ENCODE peak calls at places on chromosomes 4 and X, in six cellular contexts. Y is left ventricle myocardium inferior; D is tibial artery; K is activated CD8-positive, alpha-beta T cell treated with anti-CD3 and anti-CD28 coated beads for 36 hours; V is nephron progenitor cell; W is Peyer's patch. C is an unnamed sample.

GRCh38 chr4:165343353-165344191 is 16.1 kb downstream of the MSMO1 start:
- DNase-seq in Y (no peak), D (no peak), K (peak), V (no peak), W (no peak), C (no peak)

GRCh38 chr4:174611792-174612191 is 89.5 kb upstream of the HPGD start:
- DNase-seq in Y (no peak), D (no peak), K (no peak), V (no peak), W (no peak), C (no peak)

GRCh38 chr4:137545461-137545861 is 13.2 kb upstream of the PCDH18 start:
- DNase-seq in Y (no peak), D (peak), K (no peak), V (no peak), W (no peak), C (no peak)

GRCh38 chr4:39045791-39046221 is 13.6 kb upstream of the TMEM156 start:
- DNase-seq in Y (no peak), D (no peak), K (peak), V (no peak), W (no peak), C (no peak)

GRCh38 chr4:133812236-133812635 is 389.4 kb downstream of the PABPC4L start:
- DNase-seq in Y (no peak), D (peak), K (no peak), V (no peak), W (no peak), C (no peak)

GRCh38 chrX:17848545-17849265 is 12.4 kb downstream of the RAI2 start:
- DNase-seq in Y (no peak), D (no peak), K (peak), V (no peak), W (no peak), C (no peak)

GRCh38 chr4:145061325-145061920 is 36.6 kb downstream of the ANAPC10 start:
- DNase-seq in Y (no peak), D (no peak), K (no peak), V (no peak), W (no peak), C (peak)

GRCh38 chr4:55989716-55990115 is 41.0 kb downstream of the CEP135 start:
- DNase-seq in Y (no peak), D (no peak), K (no peak), V (no peak), W (no peak), C (no peak)

GRCh38 chr4:154973636-154974035 is 192.6 kb downstream of the RBM46 start:
- DNase-seq in Y (no peak), D (no peak), K (no peak), V (no peak), W (no peak), C (no peak)

GRCh38 chr4:177975315-177975714 is 533.1 kb upstream of the AGA start:
- DNase-seq in Y (no peak), D (no peak), K (no peak), V (no peak), W (no peak), C (no peak)

GRCh38 chr4:118997601-118998000 is 108.9 kb downstream of the SYNPO2 start:
- DNase-seq in Y (no peak), D (no peak), K (no peak), V (no peak), W (no peak), C (no peak)

GRCh38 chr4:114599231-114600065 is 841 bp downstream of the UGT8 start:
- DNase-seq in Y (no peak), D (no peak), K (peak), V (peak), W (peak), C (peak)

GRCh38 chr4:79588679-79589078 is 180.7 kb upstream of the GK2 start:
- DNase-seq in Y (no peak), D (no peak), K (no peak), V (no peak), W (no peak), C (no peak)

GRCh38 chr4:77308843-77309242 is 151.8 kb downstream of the CCNG2 start:
- DNase-seq in Y (no peak), D (no peak), K (no peak), V (no peak), W (no peak), C (peak)

GRCh38 chr4:28006021-28006420 is 1145.4 kb downstream of the STIM2 start:
- DNase-seq in Y (no peak), D (no peak), K (no peak), V (no peak), W (no peak), C (no peak)

GRCh38 chr4:28007693-28008092 is 1147.1 kb downstream of the STIM2 start:
- DNase-seq in Y (no peak), D (no peak), K (no peak), V (no peak), W (no peak), C (no peak)

GRCh38 chr4:28001698-28002097 is 1141.1 kb downstream of the STIM2 start:
- DNase-seq in Y (no peak), D (no peak), K (no peak), V (no peak), W (no peak), C (no peak)
- TF ChIP-seq CTCF in Y (no peak), D (no peak), K (no peak), V (no peak), W (no peak), C (no peak)

GRCh38 chrX:2609431-2610238 is 81.5 kb upstream of the CD99 start:
- DNase-seq in Y (no peak), D (no peak), K (no peak), V (no peak), W (no peak), C (no peak)
- TF ChIP-seq CTCF in Y (peak), D (no peak), K (no peak), V (no peak), W (no peak), C (peak)

DNA sequence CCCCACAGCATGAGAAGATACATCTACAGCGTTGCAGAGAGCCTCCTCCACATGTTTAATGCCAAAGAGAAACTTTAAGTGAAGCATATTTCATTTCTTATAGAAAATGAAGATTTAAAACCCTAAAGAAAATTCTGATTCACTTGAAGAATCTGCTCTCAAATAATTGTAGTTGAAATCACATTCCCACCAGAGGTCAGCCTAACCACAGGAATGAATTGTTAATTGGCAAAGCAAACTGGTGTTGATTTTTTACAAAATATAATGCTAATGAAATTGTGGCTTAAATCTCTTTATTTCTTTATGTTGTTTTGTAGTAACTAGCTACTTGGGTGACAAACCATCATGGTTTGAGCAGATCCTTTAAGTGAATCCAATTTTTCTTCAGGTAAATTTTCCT is 31.1 kb upstream of the WDR17 start:
- DNase-seq in Y (no peak), D (no peak), K (no peak), V (peak), W (no peak), C (no peak)
- TF ChIP-seq CTCF in Y (peak), D (peak), K (no peak), V (peak), W (peak), C (peak)

GRCh38 chr4:98746936-98747658 is 88.7 kb upstream of the TSPAN5 start:
- DNase-seq in Y (no peak), D (no peak), K (no peak), V (no peak), W (no peak), C (no peak)

GRCh38 chr4:98749206-98749605 is 90.8 kb upstream of the TSPAN5 start:
- DNase-seq in Y (no peak), D (no peak), K (no peak), V (no peak), W (no peak), C (no peak)

GRCh38 chr4:98746530-98746929 is 88.1 kb upstream of the TSPAN5 start:
- DNase-seq in Y (no peak), D (no peak), K (no peak), V (no peak), W (no peak), C (no peak)

GRCh38 chr4:98747659-98748091 is 89.3 kb upstream of the TSPAN5 start:
- DNase-seq in Y (no peak), D (no peak), K (no peak), V (no peak), W (no peak), C (no peak)

DNA sequence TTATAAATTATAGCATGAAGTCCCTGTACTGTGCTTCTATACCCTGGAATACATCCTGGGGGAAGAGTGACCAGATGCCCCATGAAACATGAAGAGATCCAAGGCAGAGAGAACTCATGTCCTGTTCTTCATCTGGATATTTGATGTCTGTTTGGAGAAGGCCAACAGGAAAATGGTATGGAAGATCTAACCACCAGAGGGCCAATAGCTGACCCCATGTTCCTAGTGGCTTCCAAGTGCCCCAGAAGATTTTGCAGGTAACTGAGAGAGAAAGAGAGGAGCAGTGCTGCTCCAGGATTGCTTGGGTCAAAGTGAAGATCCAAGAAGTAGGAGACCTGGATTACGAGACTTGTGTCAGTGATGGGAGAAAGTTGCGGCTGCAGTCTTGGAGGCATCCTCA is 90.2 kb upstream of the TSPAN5 start:
- DNase-seq in Y (no peak), D (no peak), K (no peak), V (no peak), W (no peak), C (no peak)
- TF ChIP-seq CTCF in Y (no peak), D (no peak), K (no peak), V (no peak), W (no peak), C (no peak)

DNA sequence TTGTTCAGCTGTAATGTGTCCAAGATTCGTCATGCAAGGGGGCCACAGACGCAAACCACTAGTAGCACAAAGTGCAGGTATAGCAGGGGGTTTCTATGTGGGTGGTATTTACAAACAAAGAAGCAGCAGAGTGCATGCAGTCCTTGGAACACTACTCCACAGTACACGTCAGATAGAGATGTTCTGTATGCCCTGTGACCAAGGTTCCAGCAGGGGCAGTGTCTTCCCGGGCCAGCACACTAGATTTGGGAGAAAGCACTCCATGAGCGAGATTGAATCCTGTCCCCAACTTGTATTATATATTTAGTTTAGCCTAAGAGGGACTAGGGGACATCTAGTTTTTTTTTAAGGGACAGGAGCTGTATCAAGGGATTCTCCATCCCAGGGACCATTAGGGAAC is 54.4 kb upstream of the ESX1 start:
- DNase-seq in Y (no peak), D (no peak), K (no peak), V (no peak), W (no peak), C (no peak)
- TF ChIP-seq CTCF in Y (no peak), D (no peak), K (no peak), V (no peak), W (no peak), C (no peak)

C was measured in GM10248.